ENCODE peak calls at places on chromosome 20, in six cellular contexts. Y, S, K, G, H and W are unnamed samples.
A peak's percentile ranks its signal among the peaks of the same experiment; 100 is the strongest.

GRCh38 chr20:48139262-48140041 is 354.2 kb upstream of the SULF2 start:
- ATAC-seq in Y (no peak), S (no peak), K (peak; percentile 39), G (peak; percentile 46), H (no peak), W (peak; percentile 77)

GRCh38 chr20:61839223-61839911 is 226.3 kb downstream of the TAF4 start:
- ATAC-seq in Y (no peak), S (no peak), K (no peak), G (no peak), H (no peak), W (no peak)

GRCh38 chr20:13671500-13672288 is 33.0 kb upstream of the TASP1 start:
- ATAC-seq in Y (no peak), S (peak; percentile 61), K (peak; percentile 52), G (peak; percentile 81), H (peak; percentile 27), W (peak; percentile 56)

GRCh38 chr20:62567246-62568044 is 74.9 kb upstream of the SLCO4A1 start:
- ATAC-seq in Y (no peak), S (no peak), K (no peak), G (no peak), H (peak; percentile 66), W (no peak)

GRCh38 chr20:34190679-34191090 is 50.5 kb upstream of the ASIP start:
- ATAC-seq in Y (peak; percentile 64), S (peak; percentile 90), K (peak; percentile 99), G (peak; percentile 100), H (peak; percentile 89), W (peak; percentile 100)

GRCh38 chr20:50526403-50526989 is 16.3 kb downstream of the PTPN1 start:
- ATAC-seq in Y (no peak), S (no peak), K (peak; percentile 19), G (no peak), H (no peak), W (no peak)

GRCh38 chr20:36969478-36970186 is 18.1 kb upstream of the SAMHD1 start:
- ATAC-seq in Y (peak; percentile 60), S (no peak), K (peak; percentile 56), G (no peak), H (no peak), W (no peak)

GRCh38 chr20:12243327-12243726 is 325.6 kb downstream of the BTBD3 start:
- ATAC-seq in Y (no peak), S (no peak), K (no peak), G (no peak), H (no peak), W (no peak)

GRCh38 chr20:25580711-25581110 is 4.6 kb downstream of the NINL start:
- ATAC-seq in Y (no peak), S (no peak), K (peak; percentile 60), G (no peak), H (no peak), W (no peak)

GRCh38 chr20:675453-676314 is at the start of gene SCRT2:
- ATAC-seq in Y (peak; percentile 82), S (peak; percentile 94), K (peak; percentile 99), G (peak; percentile 97), H (peak; percentile 98), W (peak; percentile 97)

GRCh38 chr20:49697071-49697470 is 16.6 kb downstream of the B4GALT5 start:
- ATAC-seq in Y (no peak), S (no peak), K (peak; percentile 77), G (no peak), H (peak; percentile 87), W (no peak)

GRCh38 chr20:35077341-35077740 is 15.3 kb downstream of the TRPC4AP start:
- ATAC-seq in Y (no peak), S (no peak), K (peak; percentile 66), G (no peak), H (no peak), W (no peak)

GRCh38 chr20:50284811-50285375 is 94.3 kb downstream of the CEBPB start:
- ATAC-seq in Y (no peak), S (no peak), K (no peak), G (no peak), H (peak; percentile 50), W (no peak)

GRCh38 chr20:2892376-2892775 is 19.1 kb downstream of the PTPRA start:
- ATAC-seq in Y (no peak), S (no peak), K (no peak), G (no peak), H (no peak), W (no peak)

GRCh38 chr20:38628580-38629470 is 27.2 kb downstream of the ARHGAP40 start:
- ATAC-seq in Y (no peak), S (no peak), K (peak; percentile 23), G (peak; percentile 52), H (no peak), W (no peak)

GRCh38 chr20:59184880-59185447 is 21.3 kb downstream of the ZNF831 start:
- ATAC-seq in Y (no peak), S (no peak), K (no peak), G (no peak), H (no peak), W (no peak)

GRCh38 chr20:44858959-44859358 is 26.5 kb upstream of the YWHAB start:
- ATAC-seq in Y (no peak), S (no peak), K (no peak), G (no peak), H (no peak), W (no peak)

GRCh38 chr20:32796383-32797159 is 23.2 kb upstream of the MAPRE1 start:
- ATAC-seq in Y (no peak), S (no peak), K (no peak), G (no peak), H (peak; percentile 68), W (no peak)